ENCODE peak calls at places on chromosomes 6 and 20, in seven cellular contexts. U is suprapubic skin, H is body of pancreas, V is tibial nerve, R is adrenal gland, Y is H1, G is uterus. A is an unnamed sample.

GRCh38 chr6:9307786-9308185 is 872.4 kb upstream of the SLC35B3 start:
- DNase-seq in U (no peak), H (no peak), V (no peak), R (no peak), Y (no peak), G (no peak), A (no peak)

GRCh38 chr6:27599859-27600532 is 127.1 kb upstream of the ZNF184 start:
- DNase-seq in U (no peak), H (no peak), V (no peak), R (no peak), Y (no peak), G (no peak), A (no peak)

GRCh38 chr6:2688416-2689064 is 62.2 kb downstream of the MYLK4 start:
- DNase-seq in U (no peak), H (no peak), V (no peak), R (peak), Y (no peak), G (no peak), A (no peak)

GRCh38 chr6:31007694-31008093 is 2.6 kb upstream of the MUC22 start:
- DNase-seq in U (no peak), H (no peak), V (no peak), R (no peak), Y (no peak), G (no peak), A (no peak)

GRCh38 chr6:125781307-125781868 is 9.4 kb upstream of the NCOA7 start:
- DNase-seq in U (no peak), H (no peak), V (no peak), R (peak), Y (no peak), G (peak), A (no peak)

GRCh38 chr6:156765117-156765516 is 12.1 kb upstream of the ARID1B start:
- DNase-seq in U (no peak), H (no peak), V (no peak), R (no peak), Y (no peak), G (no peak), A (no peak)

GRCh38 chr6:166946125-166946524 is 10.2 kb downstream of the RNASET2 start:
- DNase-seq in U (no peak), H (no peak), V (no peak), R (no peak), Y (no peak), G (no peak), A (no peak)

GRCh38 chr6:166663568-166663967 is 36.5 kb upstream of the RPS6KA2 start:
- DNase-seq in U (no peak), H (no peak), V (no peak), R (no peak), Y (no peak), G (no peak), A (no peak)

GRCh38 chr6:107606407-107606806 is 116.5 kb downstream of the SOBP start:
- DNase-seq in U (no peak), H (no peak), V (no peak), R (no peak), Y (no peak), G (no peak), A (no peak)

GRCh38 chr6:109456710-109457595 is 1.4 kb upstream of the MICAL1 start:
- DNase-seq in U (no peak), H (no peak), V (peak), R (peak), Y (no peak), G (peak), A (no peak)

GRCh38 chr6:4128748-4129147 is 6.6 kb downstream of the ECI2 start:
- DNase-seq in U (no peak), H (no peak), V (no peak), R (no peak), Y (no peak), G (no peak), A (no peak)

GRCh38 chr20:53824779-53825178 is 231.1 kb upstream of the ZNF217 start:
- DNase-seq in U (no peak), H (no peak), V (no peak), R (no peak), Y (no peak), G (no peak), A (no peak)

GRCh38 chr6:15879372-15880261 is 216.8 kb upstream of the DTNBP1 start:
- DNase-seq in U (no peak), H (peak), V (peak), R (peak), Y (no peak), G (peak), A (no peak)

GRCh38 chr6:53441035-53441493 is 92.3 kb upstream of the ELOVL5 start:
- DNase-seq in U (no peak), H (no peak), V (no peak), R (no peak), Y (no peak), G (no peak), A (no peak)

GRCh38 chr6:53436904-53437303 is 88.2 kb upstream of the ELOVL5 start:
- DNase-seq in U (no peak), H (no peak), V (no peak), R (no peak), Y (no peak), G (no peak), A (no peak)

GRCh38 chr6:53439556-53439955 is 90.8 kb upstream of the ELOVL5 start:
- DNase-seq in U (no peak), H (no peak), V (peak), R (no peak), Y (no peak), G (no peak), A (no peak)

GRCh38 chr6:53440331-53440730 is 91.6 kb upstream of the ELOVL5 start:
- DNase-seq in U (no peak), H (no peak), V (no peak), R (no peak), Y (no peak), G (no peak), A (no peak)

DNA sequence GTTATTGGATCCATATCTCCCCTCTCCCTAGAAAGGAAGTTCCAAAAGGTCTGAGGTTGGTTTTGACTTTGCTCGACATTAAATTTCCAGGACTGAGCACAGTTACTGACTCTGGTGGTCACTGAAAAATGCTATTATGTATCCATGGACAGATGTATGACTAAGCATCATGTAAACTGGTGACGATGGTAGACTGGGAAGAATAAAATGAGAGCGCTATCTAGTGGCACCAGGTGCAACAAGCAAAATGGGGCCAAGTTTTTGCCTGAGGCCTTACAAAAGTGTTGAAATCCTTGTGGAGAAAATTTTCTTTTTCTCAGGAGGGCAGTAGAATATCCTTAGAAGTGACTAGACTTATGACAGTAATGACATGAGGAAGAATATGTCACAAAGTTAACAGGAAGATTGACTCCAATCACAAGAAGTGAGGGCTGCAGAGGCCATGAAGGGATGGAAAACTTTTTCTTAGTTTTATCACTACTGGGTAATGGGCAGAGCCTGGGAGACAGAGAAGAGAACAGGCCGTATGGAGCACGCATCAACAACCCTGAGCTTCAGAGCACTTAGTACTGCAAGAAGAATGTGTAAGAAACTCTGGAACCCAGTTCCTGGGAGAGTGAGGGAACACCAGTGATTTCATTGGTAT is 88.9 kb upstream of the ELOVL5 start:
- DNase-seq in U (no peak), H (no peak), V (no peak), R (peak), Y (no peak), G (no peak), A (no peak)
- TF ChIP-seq POLR2A in U (no peak), H (no peak), V (no peak), R (no peak), Y (no peak), G (no peak), A (no peak)

GRCh38 chr6:111871207-111871606 is 2.0 kb downstream of the FYN start:
- DNase-seq in U (no peak), H (no peak), V (no peak), R (no peak), Y (no peak), G (no peak), A (no peak)

GRCh38 chr6:111871725-111872520 is 1.3 kb downstream of the FYN start:
- DNase-seq in U (no peak), H (no peak), V (no peak), R (peak), Y (peak), G (peak), A (no peak)

GRCh38 chr6:111874030-111874425 is 776 bp upstream of the FYN start:
- DNase-seq in U (no peak), H (no peak), V (peak), R (peak), Y (no peak), G (peak), A (no peak)

GRCh38 chr6:111872521-111873177 is 603 bp downstream of the FYN start:
- DNase-seq in U (peak), H (no peak), V (peak), R (no peak), Y (peak), G (peak), A (no peak)

DNA sequence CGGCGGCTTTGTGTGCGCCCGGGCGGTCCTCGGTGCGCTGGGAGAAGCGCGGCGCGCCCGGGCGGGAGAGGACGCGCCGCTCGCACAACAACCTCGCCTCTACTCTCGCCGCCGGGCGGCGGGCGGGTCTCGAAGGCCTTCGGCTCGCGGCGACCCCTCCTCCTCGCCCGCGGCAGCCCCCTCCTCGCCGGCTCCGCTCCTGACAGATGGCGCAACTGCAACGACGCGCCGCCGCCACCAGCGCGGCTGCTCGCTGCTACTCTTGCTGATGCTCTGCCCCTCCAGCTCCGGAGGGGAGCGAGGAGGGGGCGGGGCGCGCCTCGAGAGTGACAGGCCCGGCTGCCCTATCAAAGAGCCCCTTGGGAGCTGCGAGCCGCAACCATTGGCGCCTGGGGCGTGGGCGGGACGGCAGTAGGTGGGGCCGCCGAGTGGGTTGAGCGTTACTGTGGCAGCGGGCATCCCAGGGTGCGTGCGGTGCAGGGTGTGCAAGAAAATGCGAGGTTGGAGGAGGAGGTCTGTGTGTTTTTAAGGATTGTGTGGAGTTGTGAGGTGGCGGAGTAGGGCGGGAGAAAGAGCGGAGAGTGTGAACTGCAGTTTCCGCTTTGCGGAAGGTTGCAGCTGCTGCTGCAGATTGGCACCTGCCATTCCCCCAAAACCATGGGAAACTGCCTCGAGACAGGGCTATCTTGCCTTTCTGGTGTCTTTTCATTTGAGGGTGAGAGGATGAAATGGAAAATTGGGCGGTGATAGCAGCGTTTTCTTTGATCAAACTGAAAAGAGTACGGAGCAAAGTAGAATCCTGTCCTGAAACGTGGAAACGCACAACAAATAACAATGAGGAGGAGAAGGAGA is at the start of gene FYN:
- DNase-seq in U (peak), H (peak), V (peak), R (peak), Y (peak), G (peak), A (peak)
- TF ChIP-seq POLR2A in U (peak), H (peak), V (peak), R (peak), Y (no peak), G (peak), A (peak)

DNA sequence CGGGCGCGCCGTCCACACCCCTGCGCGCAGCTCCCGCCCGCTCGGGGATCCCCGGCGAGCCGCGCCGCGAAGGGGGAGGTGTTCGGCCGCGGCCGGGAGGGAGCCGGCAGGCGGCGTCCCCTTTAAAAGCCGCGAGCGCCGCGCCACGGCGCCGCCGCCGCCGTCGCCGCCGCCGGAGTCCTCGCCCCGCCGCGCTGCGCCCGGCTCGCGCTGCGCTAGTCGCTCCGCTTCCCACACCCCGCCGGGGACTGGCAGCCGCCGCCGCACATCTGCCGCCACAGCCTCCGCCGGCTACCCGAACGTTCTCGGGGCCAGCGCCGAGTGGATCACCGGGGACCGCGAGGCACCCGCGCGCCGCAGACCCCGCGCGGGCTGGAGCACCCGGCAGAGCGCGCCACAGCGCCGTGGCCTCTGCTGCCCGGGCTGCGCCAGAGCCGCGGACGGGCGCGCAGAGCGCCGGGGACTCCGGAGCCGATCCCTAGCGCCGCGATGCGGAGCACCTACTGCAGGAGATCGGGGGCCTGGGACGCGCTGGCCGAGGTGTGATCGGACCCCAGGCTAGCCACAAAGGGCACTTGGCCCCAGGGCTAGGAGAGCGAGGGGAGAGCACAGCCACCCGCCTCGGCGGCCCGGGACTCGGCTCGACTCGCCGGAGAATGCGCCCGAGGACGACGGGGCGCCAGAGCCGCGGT is at the start of gene BMP2:
- DNase-seq in U (peak), H (peak), V (peak), R (peak), Y (peak), G (no peak), A (no peak)
- TF ChIP-seq POLR2A in U (peak), H (peak), V (peak), R (no peak), Y (no peak), G (peak), A (no peak)

DNA sequence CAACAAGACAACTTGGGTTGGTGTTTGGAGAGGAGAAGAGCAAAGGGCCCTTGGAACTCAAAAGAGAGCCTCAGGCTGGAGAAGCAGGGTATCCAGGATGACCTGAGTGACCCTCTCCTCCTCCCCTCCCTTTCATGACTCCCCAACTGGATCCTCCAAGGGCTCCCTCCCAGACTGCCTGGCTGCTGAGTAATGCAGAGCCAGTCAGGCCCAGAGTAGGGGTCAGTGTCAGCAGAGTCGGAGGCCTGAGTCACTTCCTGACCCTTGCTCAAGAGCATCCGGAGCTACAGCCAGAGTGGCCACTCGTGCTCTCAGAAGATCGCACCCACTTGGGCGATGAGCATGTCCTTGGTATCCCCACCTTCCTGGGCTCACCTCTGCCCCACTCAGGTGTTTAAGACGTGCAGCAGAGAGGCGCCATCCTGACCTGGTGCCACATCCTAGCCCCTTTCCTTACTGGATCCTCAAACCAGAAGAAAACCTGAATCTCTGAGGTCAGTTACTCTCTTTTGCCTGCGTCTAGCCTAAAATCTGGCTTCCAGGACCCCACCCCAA is 2.8 kb upstream of the MAPK13 start:
- DNase-seq in U (no peak), H (no peak), V (no peak), R (peak), Y (no peak), G (no peak), A (peak)
- TF ChIP-seq POLR2A in U (no peak), H (no peak), V (no peak), R (no peak), Y (no peak), G (no peak), A (no peak)

GRCh38 chr6:150270330-150271052 is 98.3 kb upstream of the IYD start:
- DNase-seq in U (peak), H (no peak), V (no peak), R (no peak), Y (no peak), G (no peak), A (no peak)

GRCh38 chr6:150269857-150270223 is 99.0 kb upstream of the IYD start:
- DNase-seq in U (peak), H (no peak), V (no peak), R (no peak), Y (no peak), G (no peak), A (no peak)

GRCh38 chr6:150271172-150271500 is 97.7 kb upstream of the IYD start:
- DNase-seq in U (peak), H (no peak), V (no peak), R (no peak), Y (no peak), G (no peak), A (no peak)

GRCh38 chr6:150267686-150268561 is 100.9 kb upstream of the IYD start:
- DNase-seq in U (peak), H (no peak), V (peak), R (no peak), Y (no peak), G (no peak), A (no peak)

DNA sequence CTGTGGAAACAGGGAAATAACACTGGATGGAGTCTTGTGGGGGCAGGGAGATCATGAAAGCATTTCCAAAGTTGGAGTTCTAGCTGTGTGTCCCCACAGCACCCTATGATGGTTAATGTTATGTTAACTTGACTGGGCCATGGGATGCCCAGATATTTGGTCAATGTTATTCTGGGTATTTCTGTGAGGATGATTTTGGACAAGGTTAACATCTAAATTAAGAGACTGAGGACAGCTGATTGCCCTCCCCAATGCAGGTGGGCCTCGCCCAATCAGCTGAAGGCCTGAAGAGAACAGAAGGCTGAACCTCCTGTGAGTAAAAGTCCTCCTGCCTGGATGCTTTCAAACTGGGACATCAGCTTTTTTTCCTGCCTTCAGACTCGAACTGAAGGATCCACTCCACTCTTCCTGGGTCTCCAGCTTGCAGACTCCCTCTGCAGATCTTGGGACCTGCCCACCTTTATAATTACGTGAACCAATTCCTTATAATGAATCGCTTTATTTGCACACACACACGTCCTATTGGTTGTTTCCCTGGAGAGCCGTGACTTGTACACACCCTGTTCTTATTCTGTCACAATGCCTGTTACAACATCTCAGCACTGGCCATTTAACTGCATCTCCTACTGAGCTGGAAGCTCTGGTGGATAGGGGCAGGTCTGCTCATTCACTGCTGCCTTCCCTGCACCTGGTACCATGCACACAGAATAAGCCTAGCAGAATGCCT is 99.5 kb upstream of the IYD start:
- DNase-seq in U (peak), H (no peak), V (no peak), R (no peak), Y (no peak), G (no peak), A (no peak)
- TF ChIP-seq POLR2A in U (no peak), H (no peak), V (no peak), R (no peak), Y (no peak), G (no peak), A (no peak)

DNA sequence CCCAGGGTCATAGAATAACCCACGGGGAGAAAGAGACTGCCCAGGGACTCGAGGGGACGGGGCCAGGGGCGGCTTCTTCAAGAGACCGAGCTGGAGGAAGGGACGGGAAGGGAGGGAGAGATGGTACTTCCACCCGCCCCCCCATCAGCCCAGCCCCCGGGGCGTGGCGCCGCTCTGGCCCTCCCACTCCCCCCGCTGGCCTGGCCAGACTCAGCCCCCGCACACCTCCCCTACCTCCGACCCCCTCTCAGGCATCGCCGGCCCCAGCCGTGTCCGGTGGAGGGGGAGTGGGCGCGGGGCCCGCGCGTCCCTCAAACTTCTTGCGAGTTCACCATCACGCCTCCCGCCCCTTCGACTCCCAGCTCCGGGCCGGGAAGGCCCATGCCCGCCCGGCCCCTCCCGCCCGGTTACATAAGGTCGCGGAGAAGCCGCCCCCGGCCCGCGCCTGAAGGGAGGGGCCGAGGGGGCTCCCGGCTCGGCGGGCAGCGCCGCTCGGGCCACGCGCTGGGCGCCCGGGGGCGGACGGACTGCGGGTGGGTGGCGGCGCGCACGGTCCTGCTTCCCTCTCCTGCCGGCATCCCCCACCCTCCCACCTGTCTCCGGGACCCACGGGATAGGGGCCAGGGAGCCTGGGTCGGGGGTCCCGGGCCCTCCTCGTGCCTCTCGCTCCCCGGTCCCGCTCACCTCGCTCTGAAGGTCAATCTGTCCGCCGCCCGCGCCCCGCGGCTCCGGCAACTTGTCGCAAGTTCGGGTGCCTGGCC is 562 bp downstream of the TFEB start:
- DNase-seq in U (peak), H (peak), V (peak), R (peak), Y (peak), G (peak), A (no peak)
- TF ChIP-seq POLR2A in U (peak), H (no peak), V (no peak), R (no peak), Y (no peak), G (no peak), A (no peak)

GRCh38 chr6:169162968-169163903 is 90.4 kb downstream of the THBS2 start:
- DNase-seq in U (no peak), H (no peak), V (peak), R (peak), Y (no peak), G (no peak), A (peak)
- TF ChIP-seq POLR2A in U (no peak), H (no peak), V (no peak), R (no peak), Y (no peak), G (no peak), A (no peak)